ENCODE peak calls at places on chromosome 19, in five cellular contexts. One of them, this sample, is unnamed.

GRCh38 chr19:55253842-55254624 is 4.8 kb downstream of the PPP6R1 start:
- DNase-seq in HepG2: no peak
- DNase-seq in GM12878: peak
- DNase-seq in K562: no peak
- DNase-seq in HCT116: no peak
- DNase-seq in this sample: no peak

GRCh38 chr19:5914358-5914774 is 312 bp downstream of the CAPS start:
- DNase-seq in GM12878: no peak
- DNase-seq in K562: no peak
- DNase-seq in HCT116: no peak
- DNase-seq in HepG2: no peak
- DNase-seq in this sample: no peak

GRCh38 chr19:7779631-7780486 is 16.8 kb downstream of the CLEC4M start:
- DNase-seq in K562: no peak
- DNase-seq in GM12878: no peak
- DNase-seq in HCT116: no peak
- DNase-seq in HepG2: no peak
- DNase-seq in this sample: no peak

GRCh38 chr19:19053508-19054314 is 10.1 kb upstream of the SLC25A42 start:
- DNase-seq in HCT116: peak
- DNase-seq in GM12878: no peak
- DNase-seq in HepG2: peak
- DNase-seq in K562: peak
- DNase-seq in this sample: peak

GRCh38 chr19:5957132-5957531 is 20.8 kb downstream of the RANBP3 start:
- DNase-seq in K562: no peak
- DNase-seq in HCT116: no peak
- DNase-seq in GM12878: no peak
- DNase-seq in HepG2: no peak
- DNase-seq in this sample: no peak

GRCh38 chr19:33446156-33446917 is 72.8 kb downstream of the CEBPG start:
- DNase-seq in HCT116: no peak
- DNase-seq in K562: no peak
- DNase-seq in GM12878: no peak
- DNase-seq in HepG2: no peak
- DNase-seq in this sample: no peak

GRCh38 chr19:30116984-30117555 is 175.0 kb downstream of the URI1 start:
- DNase-seq in HepG2: no peak
- DNase-seq in GM12878: no peak
- DNase-seq in HCT116: no peak
- DNase-seq in K562: no peak
- DNase-seq in this sample: no peak

GRCh38 chr19:23437901-23438300 is 42.6 kb upstream of the ZNF91 start:
- DNase-seq in GM12878: no peak
- DNase-seq in HepG2: no peak
- DNase-seq in K562: no peak
- DNase-seq in HCT116: no peak
- DNase-seq in this sample: no peak

GRCh38 chr19:38697197-38697596 is 47.1 kb downstream of the CAPN12 start:
- DNase-seq in HCT116: no peak
- DNase-seq in HepG2: no peak
- DNase-seq in K562: no peak
- DNase-seq in GM12878: no peak
- DNase-seq in this sample: no peak

GRCh38 chr19:31278555-31279435 is 70.4 kb downstream of the TSHZ3 start:
- DNase-seq in GM12878: no peak
- DNase-seq in HCT116: no peak
- DNase-seq in K562: no peak
- DNase-seq in HepG2: no peak
- DNase-seq in this sample: no peak

GRCh38 chr19:10896851-10897526 is 25.6 kb downstream of the CARM1 start:
- DNase-seq in HepG2: peak
- DNase-seq in K562: no peak
- DNase-seq in HCT116: no peak
- DNase-seq in GM12878: no peak
- DNase-seq in this sample: no peak

GRCh38 chr19:34120846-34121639 is 51.3 kb upstream of the LSM14A start:
- DNase-seq in K562: peak
- DNase-seq in HCT116: peak
- DNase-seq in HepG2: peak
- DNase-seq in GM12878: no peak
- DNase-seq in this sample: peak

GRCh38 chr19:7200739-7201138 is 93.5 kb downstream of the INSR start:
- DNase-seq in HepG2: no peak
- DNase-seq in GM12878: no peak
- DNase-seq in HCT116: no peak
- DNase-seq in K562: no peak
- DNase-seq in this sample: no peak

GRCh38 chr19:14138576-14139265 is 2.3 kb upstream of the ASF1B start:
- DNase-seq in HepG2: no peak
- DNase-seq in GM12878: no peak
- DNase-seq in HCT116: no peak
- DNase-seq in K562: no peak
- DNase-seq in this sample: no peak

GRCh38 chr19:19115954-19116353 is 22.3 kb downstream of the TMEM161A start:
- DNase-seq in HCT116: no peak
- DNase-seq in K562: peak
- DNase-seq in HepG2: peak
- DNase-seq in GM12878: no peak
- DNase-seq in this sample: no peak

GRCh38 chr19:8101311-8101710 is 48.1 kb downstream of the FBN3 start:
- DNase-seq in GM12878: no peak
- DNase-seq in K562: no peak
- DNase-seq in HCT116: no peak
- DNase-seq in HepG2: no peak
- DNase-seq in this sample: no peak

GRCh38 chr19:7292352-7292949 is 1.8 kb downstream of the INSR start:
- DNase-seq in HCT116: no peak
- DNase-seq in K562: no peak
- DNase-seq in HepG2: no peak
- DNase-seq in GM12878: no peak
- DNase-seq in this sample: no peak

GRCh38 chr19:17339088-17339741 is 1.9 kb downstream of the GTPBP3 start:
- DNase-seq in HepG2: no peak
- DNase-seq in HCT116: no peak
- DNase-seq in GM12878: no peak
- DNase-seq in K562: peak
- DNase-seq in this sample: peak

GRCh38 chr19:54297759-54298305 is 15.1 kb downstream of the LILRA5 start:
- DNase-seq in HepG2: no peak
- DNase-seq in HCT116: peak
- DNase-seq in K562: no peak
- DNase-seq in GM12878: no peak
- DNase-seq in this sample: no peak

GRCh38 chr19:18605546-18606280 is 886 bp downstream of the CRLF1 start:
- DNase-seq in GM12878: no peak
- DNase-seq in K562: peak
- DNase-seq in HepG2: no peak
- DNase-seq in HCT116: no peak
- DNase-seq in this sample: no peak

GRCh38 chr19:29645911-29646310 is 19.4 kb upstream of the PLEKHF1 start:
- DNase-seq in HepG2: peak
- DNase-seq in HCT116: no peak
- DNase-seq in K562: no peak
- DNase-seq in GM12878: no peak
- DNase-seq in this sample: no peak

GRCh38 chr19:6313398-6313969 is 19.9 kb downstream of the ACER1 start:
- DNase-seq in HCT116: no peak
- DNase-seq in HepG2: no peak
- DNase-seq in K562: peak
- DNase-seq in GM12878: no peak
- DNase-seq in this sample: no peak

GRCh38 chr19:48480476-48481190 is 11.5 kb downstream of the CYTH2 start:
- DNase-seq in K562: no peak
- DNase-seq in HCT116: no peak
- DNase-seq in HepG2: no peak
- DNase-seq in GM12878: no peak
- DNase-seq in this sample: no peak

GRCh38 chr19:45405435-45406164 is 731 bp upstream of the PPP1R13L start:
- DNase-seq in HepG2: peak
- DNase-seq in HCT116: peak
- DNase-seq in GM12878: peak
- DNase-seq in K562: peak
- DNase-seq in this sample: no peak

GRCh38 chr19:45404557-45405434 is at the start of gene PPP1R13L:
- DNase-seq in K562: peak
- DNase-seq in HCT116: peak
- DNase-seq in GM12878: peak
- DNase-seq in HepG2: peak
- DNase-seq in this sample: no peak

GRCh38 chr19:45403272-45403671 is 1.6 kb downstream of the PPP1R13L start:
- DNase-seq in HepG2: no peak
- DNase-seq in GM12878: no peak
- DNase-seq in HCT116: no peak
- DNase-seq in K562: no peak
- DNase-seq in this sample: no peak

GRCh38 chr19:45402469-45403070 is 2.3 kb downstream of the PPP1R13L start:
- DNase-seq in K562: peak
- DNase-seq in GM12878: no peak
- DNase-seq in HepG2: no peak
- DNase-seq in HCT116: no peak
- DNase-seq in this sample: no peak

DNA sequence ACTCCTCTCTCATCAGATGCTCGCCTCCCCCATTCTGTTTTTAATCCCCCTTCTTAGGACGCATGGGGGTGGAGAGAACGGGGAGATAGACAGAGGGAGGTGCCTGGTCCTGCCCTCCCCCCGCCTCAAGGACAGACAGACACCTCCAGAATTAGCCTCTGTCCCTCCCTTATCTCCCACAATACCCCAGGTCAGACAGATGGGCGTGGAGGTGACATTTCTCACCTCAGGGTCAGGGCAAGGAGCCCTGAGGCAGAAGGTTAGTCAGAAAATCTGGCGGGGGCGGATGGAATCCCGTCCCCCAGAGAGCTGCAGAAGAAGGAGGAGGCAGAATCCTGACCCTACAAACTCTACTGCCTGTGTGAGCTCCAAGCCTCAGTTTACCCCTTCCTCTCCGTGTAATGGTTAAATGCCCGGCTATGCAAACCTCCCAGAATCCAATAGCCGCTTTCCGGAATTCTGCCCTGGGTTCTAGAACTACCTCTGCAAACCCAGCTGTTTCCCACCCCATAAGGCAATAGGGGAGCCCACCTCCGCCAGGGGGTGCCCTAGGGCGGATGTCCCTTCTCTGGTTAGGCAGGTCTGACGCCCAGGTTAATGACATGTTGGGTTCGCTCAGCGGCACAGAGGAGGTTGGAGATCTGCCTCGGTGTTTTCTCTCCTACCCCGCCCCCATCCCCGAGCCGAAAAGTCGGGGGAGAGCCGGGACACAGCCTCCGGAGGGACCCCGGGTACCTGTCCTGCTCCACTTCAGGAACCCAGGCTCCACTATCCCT is 900 bp downstream of the PPP1R13L start:
- DNase-seq in GM12878: no peak
- DNase-seq in HepG2: peak
- DNase-seq in HCT116: no peak
- DNase-seq in K562: peak
- DNase-seq in this sample: no peak
- TF ChIP-seq YY1 in GM12878: peak
- TF ChIP-seq YY1 in HepG2: peak
- TF ChIP-seq YY1 in HCT116: no peak
- TF ChIP-seq YY1 in K562: no peak
- TF ChIP-seq YY1 in this sample: no peak

GRCh38 chr19:1532003-1532402 is 8.1 kb downstream of the PLK5 start:
- DNase-seq in K562: no peak
- DNase-seq in HCT116: no peak
- DNase-seq in HepG2: no peak
- DNase-seq in GM12878: no peak
- DNase-seq in this sample: no peak

GRCh38 chr19:1529430-1529816 is 5.5 kb downstream of the PLK5 start:
- DNase-seq in HCT116: no peak
- DNase-seq in HepG2: no peak
- DNase-seq in GM12878: no peak
- DNase-seq in K562: no peak
- DNase-seq in this sample: no peak

GRCh38 chr19:1528596-1529429 is 4.9 kb downstream of the PLK5 start:
- DNase-seq in K562: no peak
- DNase-seq in HCT116: no peak
- DNase-seq in HepG2: no peak
- DNase-seq in GM12878: no peak
- DNase-seq in this sample: peak

GRCh38 chr19:1533510-1534150 is 9.8 kb downstream of the PLK5 start:
- DNase-seq in K562: no peak
- DNase-seq in HCT116: no peak
- DNase-seq in HepG2: no peak
- DNase-seq in GM12878: no peak
- DNase-seq in this sample: no peak

DNA sequence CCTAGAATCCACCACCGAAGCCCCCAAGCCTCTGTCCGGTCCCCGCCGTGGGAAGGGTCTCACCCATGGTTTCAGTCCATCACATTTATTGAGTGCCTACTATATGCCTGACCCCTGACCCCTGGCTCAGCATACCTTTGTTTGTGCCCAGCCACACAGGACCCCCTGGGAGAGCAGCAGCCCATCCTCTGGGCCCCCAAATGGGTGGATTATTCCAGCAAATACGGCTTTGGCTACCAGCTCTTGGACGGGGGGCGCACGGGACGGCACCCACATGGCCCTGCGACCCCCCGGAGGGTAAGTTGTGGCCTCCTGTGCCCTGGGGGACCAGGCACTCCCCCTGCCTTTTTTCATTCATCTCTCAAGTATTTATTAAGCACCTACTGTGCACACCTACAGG is 7.7 kb downstream of the PLK5 start:
- DNase-seq in HepG2: no peak
- DNase-seq in GM12878: no peak
- DNase-seq in K562: no peak
- DNase-seq in HCT116: no peak
- DNase-seq in this sample: no peak
- TF ChIP-seq SP1 in HepG2: no peak
- TF ChIP-seq SP1 in GM12878: no peak
- TF ChIP-seq SP1 in K562: no peak
- TF ChIP-seq SP1 in HCT116: no peak
- TF ChIP-seq SP1 in this sample: no peak

DNA sequence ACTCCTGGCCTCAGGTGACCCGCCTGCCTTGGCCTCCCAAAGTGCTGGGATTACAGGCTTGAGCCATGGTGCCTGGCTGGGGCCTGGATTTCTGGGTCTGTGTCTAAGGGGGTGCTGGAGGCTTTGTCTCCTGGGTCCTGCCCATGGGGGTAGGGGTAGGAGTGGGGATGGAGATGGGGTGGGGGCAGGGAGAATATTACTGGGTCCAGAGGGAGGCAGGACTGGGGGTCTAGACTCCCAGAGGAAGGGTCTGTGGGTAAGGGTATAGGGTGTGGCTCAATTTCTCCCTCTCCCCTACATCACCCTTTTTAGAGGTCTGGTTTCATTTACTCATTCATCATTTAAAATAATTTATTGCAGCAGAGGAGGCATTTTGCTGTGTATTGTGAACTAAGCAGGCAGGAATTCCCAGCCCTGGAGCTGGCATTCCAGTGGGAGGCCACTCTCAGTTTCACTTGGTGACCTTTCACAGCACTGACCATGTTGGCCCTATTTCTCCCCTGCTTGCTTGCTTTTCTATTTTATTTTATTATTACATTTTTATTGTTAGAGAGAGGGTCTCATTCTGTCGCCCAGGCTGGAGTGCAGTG is 810 bp upstream of the NFKBID start:
- DNase-seq in GM12878: no peak
- DNase-seq in K562: no peak
- DNase-seq in HepG2: no peak
- DNase-seq in HCT116: no peak
- DNase-seq in this sample: no peak
- TF ChIP-seq YY1 in GM12878: no peak
- TF ChIP-seq YY1 in K562: no peak
- TF ChIP-seq YY1 in HepG2: no peak
- TF ChIP-seq YY1 in HCT116: no peak
- TF ChIP-seq YY1 in this sample: no peak

GRCh38 chr19:47447470-47448359 is 24.0 kb downstream of the SLC8A2 start:
- DNase-seq in HepG2: peak
- DNase-seq in HCT116: peak
- DNase-seq in K562: peak
- DNase-seq in GM12878: no peak
- DNase-seq in this sample: peak
- TF ChIP-seq SP1 in HepG2: peak
- TF ChIP-seq SP1 in HCT116: no peak
- TF ChIP-seq SP1 in K562: peak
- TF ChIP-seq SP1 in GM12878: no peak
- TF ChIP-seq SP1 in this sample: peak

This sample was measured in H1.